ENCODE peak calls at places on chromosomes 2 and 18, in nine cellular contexts. One of them, this sample, is unnamed.

GRCh38 chr2:36489296-36489695 is 108.7 kb downstream of the FEZ2 start:
- DNase-seq in LHCN-M2: peak
- DNase-seq in B cell: no peak
- DNase-seq in fibroblast of mammary gland: peak
- DNase-seq in activated T-helper 1 cell treated with Interleukin-2 at 50 U/mL for 16 hours: no peak
- DNase-seq in colonic mucosa: no peak
- DNase-seq in posterior vena cava: no peak
- DNase-seq in pulmonary artery endothelial cell: no peak
- DNase-seq in A172: peak
- DNase-seq in this sample: peak

GRCh38 chr2:214006601-214007000 is 404.3 kb upstream of the VWC2L start:
- DNase-seq in colonic mucosa: no peak
- DNase-seq in posterior vena cava: no peak
- DNase-seq in activated T-helper 1 cell treated with Interleukin-2 at 50 U/mL for 16 hours: no peak
- DNase-seq in fibroblast of mammary gland: no peak
- DNase-seq in B cell: no peak
- DNase-seq in LHCN-M2: no peak
- DNase-seq in pulmonary artery endothelial cell: no peak
- DNase-seq in A172: peak
- DNase-seq in this sample: peak

GRCh38 chr2:119387381-119388129 is 20.8 kb downstream of the DBI start:
- DNase-seq in A172: peak
- DNase-seq in colonic mucosa: peak
- DNase-seq in LHCN-M2: peak
- DNase-seq in fibroblast of mammary gland: peak
- DNase-seq in B cell: no peak
- DNase-seq in activated T-helper 1 cell treated with Interleukin-2 at 50 U/mL for 16 hours: no peak
- DNase-seq in posterior vena cava: peak
- DNase-seq in pulmonary artery endothelial cell: no peak
- DNase-seq in this sample: peak

GRCh38 chr18:61551586-61551985 is 218.4 kb downstream of the CDH20 start:
- DNase-seq in activated T-helper 1 cell treated with Interleukin-2 at 50 U/mL for 16 hours: no peak
- DNase-seq in B cell: peak
- DNase-seq in A172: peak
- DNase-seq in fibroblast of mammary gland: peak
- DNase-seq in posterior vena cava: no peak
- DNase-seq in LHCN-M2: peak
- DNase-seq in pulmonary artery endothelial cell: peak
- DNase-seq in colonic mucosa: peak
- DNase-seq in this sample: peak

GRCh38 chr2:159265171-159265576 is 21.3 kb downstream of the WDSUB1 start:
- DNase-seq in pulmonary artery endothelial cell: no peak
- DNase-seq in posterior vena cava: no peak
- DNase-seq in fibroblast of mammary gland: peak
- DNase-seq in colonic mucosa: no peak
- DNase-seq in A172: peak
- DNase-seq in B cell: no peak
- DNase-seq in LHCN-M2: no peak
- DNase-seq in activated T-helper 1 cell treated with Interleukin-2 at 50 U/mL for 16 hours: no peak
- DNase-seq in this sample: peak

GRCh38 chr2:102021776-102022175 is 30.0 kb downstream of the IL1R2 start:
- DNase-seq in fibroblast of mammary gland: peak
- DNase-seq in pulmonary artery endothelial cell: no peak
- DNase-seq in B cell: no peak
- DNase-seq in activated T-helper 1 cell treated with Interleukin-2 at 50 U/mL for 16 hours: no peak
- DNase-seq in A172: no peak
- DNase-seq in posterior vena cava: no peak
- DNase-seq in colonic mucosa: no peak
- DNase-seq in LHCN-M2: no peak
- DNase-seq in this sample: peak

GRCh38 chr18:61322265-61322873 is 10.9 kb upstream of the CDH20 start:
- DNase-seq in A172: peak
- DNase-seq in activated T-helper 1 cell treated with Interleukin-2 at 50 U/mL for 16 hours: no peak
- DNase-seq in LHCN-M2: peak
- DNase-seq in posterior vena cava: peak
- DNase-seq in B cell: peak
- DNase-seq in colonic mucosa: peak
- DNase-seq in pulmonary artery endothelial cell: no peak
- DNase-seq in fibroblast of mammary gland: peak
- DNase-seq in this sample: peak

GRCh38 chr2:118748245-118748885 is 99.1 kb downstream of the EN1 start:
- DNase-seq in LHCN-M2: no peak
- DNase-seq in A172: no peak
- DNase-seq in B cell: no peak
- DNase-seq in colonic mucosa: no peak
- DNase-seq in fibroblast of mammary gland: peak
- DNase-seq in posterior vena cava: no peak
- DNase-seq in pulmonary artery endothelial cell: no peak
- DNase-seq in activated T-helper 1 cell treated with Interleukin-2 at 50 U/mL for 16 hours: no peak
- DNase-seq in this sample: peak

GRCh38 chr2:136131484-136131960 is 13.6 kb upstream of the CXCR4 start:
- DNase-seq in colonic mucosa: no peak
- DNase-seq in A172: no peak
- DNase-seq in activated T-helper 1 cell treated with Interleukin-2 at 50 U/mL for 16 hours: peak
- DNase-seq in fibroblast of mammary gland: no peak
- DNase-seq in posterior vena cava: no peak
- DNase-seq in B cell: peak
- DNase-seq in LHCN-M2: no peak
- DNase-seq in pulmonary artery endothelial cell: no peak
- DNase-seq in this sample: no peak

GRCh38 chr2:5937865-5938565 is 245.8 kb downstream of the SOX11 start:
- DNase-seq in colonic mucosa: no peak
- DNase-seq in B cell: no peak
- DNase-seq in activated T-helper 1 cell treated with Interleukin-2 at 50 U/mL for 16 hours: no peak
- DNase-seq in fibroblast of mammary gland: no peak
- DNase-seq in posterior vena cava: no peak
- DNase-seq in LHCN-M2: no peak
- DNase-seq in A172: no peak
- DNase-seq in pulmonary artery endothelial cell: no peak
- DNase-seq in this sample: peak

GRCh38 chr2:71511776-71512175 is 58.4 kb downstream of the DYSF start:
- DNase-seq in activated T-helper 1 cell treated with Interleukin-2 at 50 U/mL for 16 hours: no peak
- DNase-seq in B cell: no peak
- DNase-seq in posterior vena cava: no peak
- DNase-seq in colonic mucosa: no peak
- DNase-seq in pulmonary artery endothelial cell: no peak
- DNase-seq in fibroblast of mammary gland: no peak
- DNase-seq in A172: no peak
- DNase-seq in LHCN-M2: no peak
- DNase-seq in this sample: no peak